ENCODE peak calls at places on chromosomes 6 and 20, in five cellular contexts. G, V, J, S and Q are unnamed samples.

GRCh38 chr20:36201198-36201597 is 35.1 kb upstream of the AAR2 start:
- DNase-seq in G (no peak), S (no peak), J (no peak), V (no peak), Q (no peak)

GRCh38 chr6:27296106-27296783 is 15.8 kb downstream of the POM121L2 start:
- DNase-seq in J (no peak), G (peak), S (no peak), V (peak), Q (no peak)

GRCh38 chr6:31651602-31652191 is 764 bp downstream of the BAG6 start:
- DNase-seq in S (peak), V (peak), J (no peak), G (peak), Q (no peak)

GRCh38 chr6:161033667-161034066 is 42.1 kb downstream of the MAP3K4 start:
- DNase-seq in G (no peak), J (no peak), S (no peak), V (no peak), Q (no peak)

GRCh38 chr6:150328744-150329400 is 39.9 kb upstream of the IYD start:
- DNase-seq in S (no peak), G (no peak), J (no peak), V (no peak), Q (no peak)

GRCh38 chr20:16984481-16984880 is 236.3 kb downstream of the OTOR start:
- DNase-seq in J (no peak), S (no peak), G (no peak), V (no peak), Q (no peak)

GRCh38 chr6:112603726-112604125 is 256.6 kb downstream of the RFPL4B start:
- DNase-seq in J (no peak), G (no peak), V (no peak), S (no peak), Q (no peak)

GRCh38 chr20:59055302-59055701 is 12.7 kb upstream of the PRELID3B start:
- DNase-seq in V (no peak), G (peak), J (no peak), S (no peak), Q (no peak)

GRCh38 chr6:21748343-21749063 is 155.0 kb downstream of the SOX4 start:
- DNase-seq in V (peak), S (no peak), G (peak), J (no peak), Q (no peak)